ENCODE peak calls at places on chromosomes 4 and X, in five cellular contexts. P is psoas muscle, L is fibroblast of lung, B is endodermal cell, F is IMR-90. U is an unnamed sample.

GRCh38 chrX:47633671-47634590 is 4.2 kb upstream of the CFP start:
- DNase-seq in P (no peak), L (peak; percentile 7), B (no peak), F (peak; percentile 24), U (no peak)

GRCh38 chr4:177374966-177375365 is 65.3 kb downstream of the NEIL3 start:
- DNase-seq in P (no peak), L (no peak), B (no peak), F (no peak), U (no peak)

GRCh38 chr4:119106036-119107000 is 29.3 kb upstream of the MYOZ2 start:
- DNase-seq in P (no peak), L (no peak), B (no peak), F (no peak), U (no peak)

GRCh38 chr4:152308925-152309324 is 227.0 kb downstream of the FBXW7 start:
- DNase-seq in P (no peak), L (no peak), B (no peak), F (no peak), U (no peak)

GRCh38 chr4:184812651-184813181 is 13.1 kb downstream of the ACSL1 start:
- DNase-seq in P (no peak), L (peak; percentile 22), B (no peak), F (peak; percentile 24), U (no peak)

GRCh38 chr4:32290102-32290501 is 1569.9 kb downstream of the PCDH7 start:
- DNase-seq in P (no peak), L (no peak), B (no peak), F (no peak), U (no peak)

GRCh38 chr4:182192511-182193181 is 50.6 kb upstream of the TENM3 start:
- DNase-seq in P (no peak), L (peak; percentile 93), B (no peak), F (peak; percentile 66), U (no peak)

GRCh38 chr4:54372951-54373350 is 143.9 kb downstream of the PDGFRA start:
- DNase-seq in P (no peak), L (no peak), B (no peak), F (no peak), U (no peak)

GRCh38 chr4:125433453-125433852 is 118.7 kb downstream of the FAT4 start:
- DNase-seq in P (no peak), L (peak; percentile 93), B (no peak), F (peak; percentile 69), U (no peak)

GRCh38 chr4:15361529-15361928 is 66.3 kb upstream of the C1QTNF7 start:
- DNase-seq in P (no peak), L (no peak), B (no peak), F (no peak), U (no peak)

DNA sequence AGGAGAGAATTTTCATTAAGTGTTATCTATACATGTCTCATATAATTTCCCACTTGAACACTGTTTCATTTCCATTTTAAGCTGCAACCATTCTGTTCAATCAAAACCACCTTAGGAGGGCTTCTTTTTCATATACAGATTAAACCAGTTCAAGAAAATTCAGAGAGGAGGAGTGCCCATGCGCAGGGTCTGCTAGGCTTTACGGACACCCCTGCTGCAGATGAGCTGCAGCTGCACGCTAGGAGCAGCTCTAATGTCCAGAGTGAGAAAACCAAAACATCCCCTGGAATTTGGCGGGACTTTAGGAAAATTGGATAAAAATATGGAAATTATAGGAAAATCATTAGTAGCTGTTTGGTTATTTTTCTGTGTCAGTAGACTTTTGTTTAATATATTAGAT is 541.0 kb downstream of the SPRY1 start:
- DNase-seq in P (no peak), L (no peak), B (no peak), F (no peak), U (no peak)
- H3K4me3 ChIP-seq in P (no peak overlapping the region), L (no peak overlapping the region), B (no peak overlapping the region), F (no peak overlapping the region), U (no peak overlapping the region)

GRCh38 chr4:153518637-153519384 is 52.7 kb downstream of the TMEM131L start:
- DNase-seq in P (no peak), L (no peak), B (no peak), F (peak; percentile 49), U (no peak)
- H3K27ac ChIP-seq in P (peak overlapping the region; percentile 69), L (no peak overlapping the region), B (no peak overlapping the region), F (no peak overlapping the region), U (peak overlapping the region; percentile 75)

DNA sequence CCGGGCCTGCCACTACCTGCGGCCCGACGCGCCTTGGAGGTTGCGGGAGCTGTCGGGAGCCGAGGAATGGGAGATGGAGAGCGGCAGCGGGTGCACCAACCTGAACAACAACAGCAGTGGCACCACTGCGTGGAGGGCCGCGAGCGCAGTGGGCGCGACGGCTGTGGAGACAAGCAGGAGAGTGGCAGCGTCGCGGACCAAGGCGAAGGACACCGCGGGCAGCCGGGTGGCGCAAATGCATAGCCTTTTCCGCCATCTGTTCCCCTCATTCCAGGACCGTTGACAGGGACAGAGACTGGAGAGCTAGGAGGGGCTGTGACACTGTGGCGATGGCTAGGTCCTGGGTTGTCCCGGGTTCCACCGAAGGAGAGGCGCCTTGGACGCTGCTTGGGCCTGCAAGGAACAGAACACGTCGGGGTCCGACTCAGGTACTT is 962 bp downstream of the SOWAHD start:
- DNase-seq in P (no peak), L (no peak), B (peak; percentile 67), F (no peak), U (no peak)
- H3K4me3 ChIP-seq in P (peak overlapping the region; percentile 61), L (no peak overlapping the region), B (peak overlapping the region; percentile 67), F (peak overlapping the region; percentile 46), U (peak overlapping the region; percentile 72)

GRCh38 chr4:128510850-128511249 is 223.2 kb upstream of the PGRMC2 start:
- DNase-seq in P (no peak), L (no peak), B (no peak), F (no peak), U (no peak)

GRCh38 chr4:128516568-128516967 is 229.0 kb upstream of the PGRMC2 start:
- DNase-seq in P (no peak), L (peak; percentile 72), B (no peak), F (peak; percentile 92), U (no peak)

GRCh38 chr4:128513664-128514484 is 226.3 kb upstream of the PGRMC2 start:
- DNase-seq in P (no peak), L (peak; percentile 11), B (no peak), F (peak; percentile 61), U (no peak)

GRCh38 chr4:128512767-128513322 is 225.2 kb upstream of the PGRMC2 start:
- DNase-seq in P (no peak), L (peak; percentile 26), B (no peak), F (no peak), U (no peak)

DNA sequence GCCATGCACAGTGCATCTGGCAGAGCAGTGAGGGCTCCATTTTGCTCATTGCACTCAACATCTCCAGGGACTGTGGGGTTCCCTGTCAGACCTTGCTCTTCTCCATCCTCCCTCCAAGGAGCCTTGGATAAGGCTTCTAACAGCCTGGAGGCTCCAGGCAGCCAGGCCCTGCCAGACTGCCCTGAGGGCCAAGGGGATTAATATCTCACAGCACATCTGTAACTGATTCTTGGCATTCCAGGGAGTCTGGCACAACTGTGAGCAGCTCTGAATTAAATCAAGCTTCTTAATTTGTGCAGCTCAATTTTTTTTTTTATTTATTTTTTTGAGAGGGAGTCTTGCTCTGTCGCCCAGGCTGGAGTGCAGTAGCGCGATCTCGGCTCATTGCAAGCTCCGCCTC is 224.5 kb upstream of the PGRMC2 start:
- DNase-seq in P (no peak), L (no peak), B (no peak), F (no peak), U (no peak)
- H3K27ac ChIP-seq in P (no peak overlapping the region), L (no peak overlapping the region), B (no peak overlapping the region), F (no peak overlapping the region), U (no peak overlapping the region)

GRCh38 chr4:2756691-2757350 is 685 bp upstream of the TNIP2 start:
- DNase-seq in P (no peak), L (no peak), B (no peak), F (no peak), U (no peak)
- H3K4me3 ChIP-seq in P (peak overlapping the region; percentile 91), L (peak overlapping the region; percentile 41), B (no peak overlapping the region), F (peak overlapping the region; percentile 32), U (peak overlapping the region; percentile 99)

GRCh38 chr4:160772668-160773067 is 1391.1 kb downstream of the FSTL5 start:
- DNase-seq in P (no peak), L (peak; percentile 6), B (no peak), F (no peak), U (no peak)
- H3K27ac ChIP-seq in P (no peak overlapping the region), L (no peak overlapping the region), B (no peak overlapping the region), F (no peak overlapping the region), U (no peak overlapping the region)

GRCh38 chrX:154489182-154489581 is 1.2 kb downstream of the SLC10A3 start:
- DNase-seq in P (no peak), L (no peak), B (no peak), F (no peak), U (no peak)
- H3K4me3 ChIP-seq in P (peak overlapping the region; percentile 67), L (peak overlapping the region; percentile 62), B (peak overlapping the region; percentile 76), F (no peak overlapping the region), U (peak overlapping the region; percentile 72)

GRCh38 chrX:153688071-153688470 is 345 bp downstream of the SLC6A8 start:
- DNase-seq in P (peak; percentile 11), L (no peak), B (no peak), F (no peak), U (no peak)

GRCh38 chrX:153690466-153690865 is 2.7 kb downstream of the SLC6A8 start:
- DNase-seq in P (no peak), L (no peak), B (no peak), F (no peak), U (no peak)

GRCh38 chrX:153688534-153688899 is 791 bp downstream of the SLC6A8 start:
- DNase-seq in P (no peak), L (no peak), B (no peak), F (no peak), U (no peak)

GRCh38 chrX:153689654-153690465 is 2.1 kb downstream of the SLC6A8 start:
- DNase-seq in P (no peak), L (peak; percentile 34), B (peak; percentile 79), F (peak; percentile 23), U (no peak)

DNA sequence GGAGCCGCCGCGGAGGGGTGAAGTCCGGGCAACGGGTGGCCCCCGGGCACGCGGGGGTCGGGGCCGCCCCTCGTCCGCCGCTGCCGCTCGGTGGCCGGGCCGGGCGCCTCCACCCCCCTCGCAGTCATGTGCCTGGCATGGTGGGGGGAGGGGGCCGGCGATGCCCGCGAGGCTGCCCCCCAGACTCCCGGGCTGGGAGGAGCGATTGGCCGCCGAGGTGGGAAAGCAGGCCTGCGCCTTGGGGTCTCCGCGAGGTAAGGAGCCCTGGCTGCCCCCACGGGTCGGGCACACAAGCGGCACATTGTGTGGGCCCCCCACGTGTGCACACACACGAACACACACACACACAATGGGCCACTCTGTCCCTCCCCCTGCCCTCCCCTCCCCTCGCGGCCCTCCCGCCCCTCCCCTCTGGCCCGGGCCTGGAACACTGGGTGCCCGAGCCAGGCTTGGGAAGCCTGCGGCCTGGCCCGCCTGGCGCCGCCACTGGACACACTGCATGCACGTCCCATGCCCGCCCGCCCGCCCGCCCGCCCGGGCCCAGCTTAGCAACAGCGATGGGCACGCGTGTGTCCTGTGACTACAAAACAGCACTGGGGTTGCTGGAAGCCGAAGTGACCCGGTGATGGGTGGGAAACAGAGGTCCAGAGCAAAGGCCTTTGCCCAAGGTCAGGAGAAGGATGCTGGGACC is 1.3 kb downstream of the SLC6A8 start:
- DNase-seq in P (peak; percentile 64), L (peak; percentile 23), B (no peak), F (peak; percentile 6), U (no peak)
- H3K27ac ChIP-seq in P (peak overlapping the region; percentile 85), L (no peak overlapping the region), B (no peak overlapping the region), F (peak overlapping the region; percentile 2), U (peak overlapping the region; percentile 52)

U was measured in coronary artery.